ENCODE peak calls at places on chromosomes 4 and X, in nine cellular contexts. J is heart right ventricle, F is HCT116, D is BJ, U is OCI-LY7, W is fibroblast of lung, L is cardiac fibroblast, M is adrenal gland, B is astrocyte of the spinal cord. C is an unnamed sample.

GRCh38 chr4:67918428-67918827 is 34.6 kb upstream of the TMPRSS11D start:
- DNase-seq in F (peak; percentile 13), W (no peak), U (peak; percentile 4), B (no peak), J (no peak), D (no peak), L (no peak), M (no peak), C (peak; percentile 37)

GRCh38 chrX:14798805-14799397 is 74.0 kb downstream of the FANCB start:
- DNase-seq in L (no peak), B (no peak), U (no peak), M (no peak), F (no peak), W (no peak), D (no peak), J (no peak), C (no peak)

GRCh38 chr4:31613946-31614623 is 893.9 kb downstream of the PCDH7 start:
- DNase-seq in J (no peak), D (no peak), U (no peak), M (no peak), F (no peak), L (no peak), W (peak; percentile 14), B (peak; percentile 5), C (peak; percentile 7)

GRCh38 chrX:137194164-137194563 is 160.4 kb upstream of the GPR101 start:
- DNase-seq in J (peak; percentile 4), L (peak; percentile 1), U (peak; percentile 0), M (peak; percentile 15), F (peak; percentile 16), B (peak; percentile 27), W (peak; percentile 27), D (no peak), C (peak; percentile 36)

GRCh38 chrX:48468247-48468671 is 1.8 kb downstream of the SLC38A5 start:
- DNase-seq in U (peak; percentile 43), J (no peak), W (no peak), B (no peak), F (no peak), D (no peak), M (no peak), L (no peak), C (peak; percentile 32)

GRCh38 chrX:49185062-49185394 is 1.1 kb downstream of the PRICKLE3 start:
- DNase-seq in U (no peak), F (no peak), D (no peak), L (no peak), J (no peak), M (no peak), W (no peak), B (no peak), C (no peak)

GRCh38 chr4:17769406-17770174 is 11.8 kb downstream of the FAM184B start:
- DNase-seq in B (no peak), M (no peak), J (no peak), U (no peak), L (no peak), F (no peak), D (no peak), W (no peak), C (no peak)

GRCh38 chrX:28058906-28059305 is 77.7 kb upstream of the DCAF8L1 start:
- DNase-seq in B (peak; percentile 3), F (no peak), M (no peak), W (peak; percentile 51), U (no peak), L (peak; percentile 31), D (no peak), J (no peak), C (peak; percentile 24)

GRCh38 chrX:135345328-135345645 is 36.0 kb downstream of the ETDC start:
- DNase-seq in B (peak; percentile 63), L (peak; percentile 69), F (no peak), D (peak; percentile 44), M (peak; percentile 58), U (no peak), W (peak; percentile 62), J (peak; percentile 50), C (no peak)

GRCh38 chr4:169314906-169315305 is 44.1 kb upstream of the SH3RF1 start:
- DNase-seq in F (peak; percentile 37), J (peak; percentile 76), D (no peak), U (no peak), M (peak; percentile 51), B (peak; percentile 77), W (peak; percentile 68), L (peak; percentile 66), C (peak; percentile 96)

GRCh38 chrX:78652971-78653822 is 5.9 kb downstream of the RTL3 start:
- DNase-seq in W (peak; percentile 75), F (no peak), M (no peak), D (peak; percentile 54), L (peak; percentile 77), B (peak; percentile 89), U (no peak), J (no peak), C (peak; percentile 60)

GRCh38 chr4:148522995-148523394 is 80.8 kb upstream of the NR3C2 start:
- DNase-seq in J (no peak), W (no peak), U (no peak), M (no peak), L (no peak), D (no peak), F (no peak), B (no peak), C (no peak)

GRCh38 chr4:176137626-176138025 is 57.8 kb downstream of the SPATA4 start:
- DNase-seq in F (no peak), M (no peak), D (peak; percentile 1), J (no peak), W (no peak), U (no peak), L (peak; percentile 5), B (peak; percentile 32), C (peak; percentile 20)

GRCh38 chrX:40096395-40097091 is 1.2 kb downstream of the BCOR start:
- DNase-seq in L (peak; percentile 57), B (peak; percentile 56), J (peak; percentile 52), F (no peak), U (peak; percentile 56), W (peak; percentile 39), M (peak; percentile 66), D (no peak), C (no peak)

GRCh38 chrX:40373025-40373424 is 207.7 kb upstream of the ATP6AP2 start:
- DNase-seq in F (no peak), B (no peak), D (no peak), W (no peak), U (no peak), L (no peak), M (no peak), J (no peak), C (no peak)

GRCh38 chr4:24053906-24054305 is 164.1 kb upstream of the PPARGC1A start:
- DNase-seq in D (no peak), M (no peak), J (no peak), F (no peak), W (no peak), U (no peak), L (no peak), B (no peak), C (no peak)
- TF ChIP-seq CTCF in D (no peak), M (no peak), J (no peak), F (no peak), W (no peak), U (no peak), L (no peak), B (no peak), C (no peak)

DNA sequence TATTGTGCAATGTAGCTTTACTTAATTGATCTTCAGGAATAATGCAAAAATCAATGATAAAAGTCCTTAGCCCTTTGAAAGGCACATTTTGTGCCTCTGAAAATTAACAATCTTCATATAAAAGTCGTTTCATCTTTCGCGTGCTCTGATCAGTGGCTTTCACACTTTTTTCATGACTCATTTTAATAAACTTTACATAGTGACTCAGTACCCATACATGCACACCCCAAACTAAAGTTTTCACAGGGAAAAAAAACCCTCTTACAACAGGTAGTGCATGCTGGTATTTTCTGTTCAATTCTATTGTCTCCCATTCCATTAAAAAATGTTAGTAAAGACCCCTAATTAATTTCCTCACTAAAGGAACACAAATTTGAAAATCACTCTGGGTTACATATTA is 21.5 kb downstream of the RWDD4 start:
- DNase-seq in B (peak; percentile 42), M (no peak), J (no peak), U (no peak), D (no peak), W (peak; percentile 38), F (no peak), L (no peak), C (peak; percentile 71)
- TF ChIP-seq CTCF in B (no peak), M (no peak), J (no peak), U (no peak), D (no peak), W (no peak), F (no peak), L (no peak), C (no peak)

DNA sequence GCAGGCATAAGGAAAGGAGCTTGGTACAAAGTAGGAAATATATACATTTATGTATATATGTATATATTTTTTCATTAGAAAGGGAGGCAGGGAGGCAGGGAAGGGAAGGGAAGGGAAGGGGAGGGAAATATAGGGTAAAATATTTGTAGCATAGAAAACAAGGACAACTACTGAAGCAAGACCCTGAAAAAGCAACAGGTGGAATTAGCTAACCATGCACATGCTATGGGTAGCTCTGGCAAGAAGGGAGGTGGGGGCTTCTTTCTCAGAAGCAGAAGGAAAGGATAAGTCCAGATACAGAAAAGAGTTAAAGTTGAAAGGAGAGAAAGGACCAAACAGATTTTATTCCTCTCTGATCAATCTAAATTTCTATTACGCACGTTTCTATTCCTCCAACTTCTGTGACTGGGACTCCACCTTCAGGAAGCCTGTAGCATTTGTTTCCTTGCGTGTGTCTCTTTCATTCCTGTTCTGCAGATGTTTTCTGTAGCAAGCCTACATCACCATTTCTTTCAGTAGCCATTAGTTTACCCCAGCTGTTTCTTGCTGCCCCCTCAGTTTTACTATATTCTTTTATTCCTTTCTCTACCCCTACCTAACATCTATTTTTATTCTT is 82.9 kb downstream of the OR13H1 start:
- DNase-seq in D (no peak), B (peak; percentile 27), F (peak; percentile 1), L (peak; percentile 0), U (no peak), M (no peak), W (peak; percentile 66), J (no peak), C (peak; percentile 2)
- TF ChIP-seq CTCF in D (peak; percentile 3), B (peak; percentile 42), F (peak; percentile 55), L (peak; percentile 21), U (no peak), M (no peak), W (peak; percentile 55), J (no peak), C (no peak)

GRCh38 chr4:1815096-1815996 is 22.3 kb downstream of the FGFR3 start:
- DNase-seq in L (no peak), J (no peak), U (no peak), W (no peak), B (no peak), M (no peak), D (no peak), F (no peak), C (no peak)

GRCh38 chr4:1812720-1813119 is 19.6 kb downstream of the FGFR3 start:
- DNase-seq in F (no peak), M (no peak), U (no peak), D (no peak), B (no peak), L (no peak), J (no peak), W (no peak), C (no peak)

GRCh38 chr4:1814453-1814852 is 21.4 kb downstream of the FGFR3 start:
- DNase-seq in M (no peak), W (no peak), U (no peak), F (no peak), J (no peak), D (no peak), L (no peak), B (no peak), C (no peak)

GRCh38 chr4:1813231-1813630 is 20.1 kb downstream of the FGFR3 start:
- DNase-seq in B (no peak), M (no peak), L (no peak), F (no peak), D (no peak), J (no peak), W (no peak), U (no peak), C (no peak)

GRCh38 chr4:1813915-1814314 is 20.8 kb downstream of the FGFR3 start:
- DNase-seq in L (no peak), J (no peak), D (no peak), W (no peak), F (no peak), U (no peak), B (no peak), M (no peak), C (no peak)
- TF ChIP-seq CTCF in L (peak; percentile 8), J (no peak), D (peak; percentile 16), W (peak; percentile 8), F (peak; percentile 32), U (peak; percentile 31), B (peak; percentile 14), M (no peak), C (peak; percentile 6)

C was measured in epithelial cell of esophagus.